ENCODE peak calls at places on chromosome 4, in eight cellular contexts. C is RKO, Y is T47D, R is nephron progenitor cell, H is AG20443, M is GM04504, P is C1 segment of cervical spinal cord, O is H4. Q is an unnamed sample.

GRCh38 chr4:152399246-152399645 is 136.6 kb downstream of the FBXW7 start:
- DNase-seq in C (no peak), Y (no peak), R (no peak), H (no peak), M (no peak), P (no peak), O (no peak), Q (no peak)

GRCh38 chr4:174084542-174084941 is 198.9 kb downstream of the FBXO8 start:
- DNase-seq in C (no peak), Y (no peak), R (no peak), H (no peak), M (no peak), P (no peak), O (no peak), Q (no peak)

GRCh38 chr4:183011213-183011907 is 87.7 kb upstream of the WWC2 start:
- DNase-seq in C (no peak), Y (no peak), R (no peak), H (no peak), M (no peak), P (no peak), O (peak; percentile 79), Q (no peak)

GRCh38 chr4:38237139-38237538 is 276.9 kb downstream of the PTTG2 start:
- DNase-seq in C (peak; percentile 12), Y (no peak), R (no peak), H (peak; percentile 75), M (peak; percentile 30), P (no peak), O (no peak), Q (no peak)

GRCh38 chr4:174592256-174592984 is 70.1 kb upstream of the HPGD start:
- DNase-seq in C (no peak), Y (no peak), R (no peak), H (no peak), M (no peak), P (no peak), O (no peak), Q (no peak)

GRCh38 chr4:519203-519651 is 20.2 kb downstream of the PIGG start:
- DNase-seq in C (no peak), Y (no peak), R (no peak), H (no peak), M (no peak), P (no peak), O (no peak), Q (no peak)

GRCh38 chr4:128385683-128386304 is 98.2 kb upstream of the PGRMC2 start:
- DNase-seq in C (no peak), Y (no peak), R (no peak), H (no peak), M (peak; percentile 46), P (no peak), O (peak; percentile 68), Q (no peak)

GRCh38 chr4:104129243-104129642 is 365.5 kb downstream of the CXXC4 start:
- DNase-seq in C (no peak), Y (no peak), R (no peak), H (no peak), M (no peak), P (no peak), O (no peak), Q (no peak)

GRCh38 chr4:8110071-8110986 is 48.3 kb downstream of the ABLIM2 start:
- DNase-seq in C (no peak), Y (no peak), R (peak; percentile 60), H (no peak), M (no peak), P (no peak), O (no peak), Q (no peak)

GRCh38 chr4:19684079-19684478 is 567.6 kb upstream of the SLIT2 start:
- DNase-seq in C (no peak), Y (no peak), R (no peak), H (no peak), M (peak; percentile 54), P (no peak), O (no peak), Q (no peak)

GRCh38 chr4:186291256-186291890 is 25.4 kb downstream of the F11 start:
- DNase-seq in C (no peak), Y (no peak), R (no peak), H (no peak), M (no peak), P (no peak), O (peak; percentile 28), Q (no peak)